ENCODE peak calls at places on chromosomes 16 and 17, in eight cellular contexts. One of them, this sample, is unnamed.

GRCh38 chr16:56984639-56985038 is 4.7 kb upstream of the NLRC5 start:
- DNase-seq in nephron progenitor cell: no peak
- DNase-seq in ACHN: no peak
- DNase-seq in NCI-H2107: no peak
- DNase-seq in fibroblast of the aortic adventitia: no peak
- DNase-seq in effector CD4-positive, alpha-beta T cell: no peak
- DNase-seq in breast epithelium: no peak
- DNase-seq in kidney glomerular epithelial cell: no peak
- DNase-seq in this sample: no peak

GRCh38 chr16:21101631-21102420 is 48.8 kb downstream of the DNAH3 start:
- DNase-seq in nephron progenitor cell: peak
- DNase-seq in ACHN: peak
- DNase-seq in NCI-H2107: no peak
- DNase-seq in fibroblast of the aortic adventitia: peak
- DNase-seq in effector CD4-positive, alpha-beta T cell: no peak
- DNase-seq in breast epithelium: no peak
- DNase-seq in kidney glomerular epithelial cell: no peak
- DNase-seq in this sample: peak

GRCh38 chr16:20301840-20302239 is 25.5 kb downstream of the GP2 start:
- DNase-seq in nephron progenitor cell: no peak
- DNase-seq in ACHN: no peak
- DNase-seq in NCI-H2107: no peak
- DNase-seq in fibroblast of the aortic adventitia: no peak
- DNase-seq in effector CD4-positive, alpha-beta T cell: no peak
- DNase-seq in breast epithelium: no peak
- DNase-seq in kidney glomerular epithelial cell: no peak
- DNase-seq in this sample: no peak

GRCh38 chr17:38893612-38894011 is 23.8 kb downstream of the LASP1 start:
- DNase-seq in nephron progenitor cell: no peak
- DNase-seq in ACHN: no peak
- DNase-seq in NCI-H2107: no peak
- DNase-seq in fibroblast of the aortic adventitia: no peak
- DNase-seq in effector CD4-positive, alpha-beta T cell: no peak
- DNase-seq in breast epithelium: no peak
- DNase-seq in kidney glomerular epithelial cell: no peak
- DNase-seq in this sample: peak

GRCh38 chr17:60971515-60972369 is 294.1 kb downstream of the BCAS3 start:
- DNase-seq in nephron progenitor cell: peak
- DNase-seq in ACHN: peak
- DNase-seq in NCI-H2107: no peak
- DNase-seq in fibroblast of the aortic adventitia: peak
- DNase-seq in effector CD4-positive, alpha-beta T cell: peak
- DNase-seq in breast epithelium: no peak
- DNase-seq in kidney glomerular epithelial cell: peak
- DNase-seq in this sample: peak

GRCh38 chr17:28396635-28397239 is 9.3 kb downstream of the SLC46A1 start:
- DNase-seq in nephron progenitor cell: no peak
- DNase-seq in ACHN: no peak
- DNase-seq in NCI-H2107: no peak
- DNase-seq in fibroblast of the aortic adventitia: no peak
- DNase-seq in effector CD4-positive, alpha-beta T cell: no peak
- DNase-seq in breast epithelium: no peak
- DNase-seq in kidney glomerular epithelial cell: no peak
- DNase-seq in this sample: no peak

GRCh38 chr17:11852231-11852630 is 145.0 kb downstream of the ZNF18 start:
- DNase-seq in nephron progenitor cell: no peak
- DNase-seq in ACHN: no peak
- DNase-seq in NCI-H2107: no peak
- DNase-seq in fibroblast of the aortic adventitia: no peak
- DNase-seq in effector CD4-positive, alpha-beta T cell: no peak
- DNase-seq in breast epithelium: no peak
- DNase-seq in kidney glomerular epithelial cell: no peak
- DNase-seq in this sample: no peak

GRCh38 chr17:40905370-40905769 is 20.3 kb upstream of the KRT20 start:
- DNase-seq in nephron progenitor cell: no peak
- DNase-seq in ACHN: no peak
- DNase-seq in NCI-H2107: no peak
- DNase-seq in fibroblast of the aortic adventitia: no peak
- DNase-seq in effector CD4-positive, alpha-beta T cell: no peak
- DNase-seq in breast epithelium: no peak
- DNase-seq in kidney glomerular epithelial cell: no peak
- DNase-seq in this sample: no peak

GRCh38 chr16:85611205-85611454 is 2.0 kb upstream of the GSE1 start:
- DNase-seq in nephron progenitor cell: peak
- DNase-seq in ACHN: no peak
- DNase-seq in NCI-H2107: no peak
- DNase-seq in fibroblast of the aortic adventitia: no peak
- DNase-seq in effector CD4-positive, alpha-beta T cell: no peak
- DNase-seq in breast epithelium: no peak
- DNase-seq in kidney glomerular epithelial cell: no peak
- DNase-seq in this sample: no peak

GRCh38 chr16:73877148-73877547 is 419.5 kb upstream of the PSMD7 start:
- DNase-seq in nephron progenitor cell: no peak
- DNase-seq in ACHN: no peak
- DNase-seq in NCI-H2107: no peak
- DNase-seq in fibroblast of the aortic adventitia: no peak
- DNase-seq in effector CD4-positive, alpha-beta T cell: no peak
- DNase-seq in breast epithelium: no peak
- DNase-seq in kidney glomerular epithelial cell: no peak
- DNase-seq in this sample: no peak

GRCh38 chr17:53061446-53061845 is 761.3 kb upstream of the KIF2B start:
- DNase-seq in nephron progenitor cell: no peak
- DNase-seq in ACHN: no peak
- DNase-seq in NCI-H2107: no peak
- DNase-seq in fibroblast of the aortic adventitia: no peak
- DNase-seq in effector CD4-positive, alpha-beta T cell: no peak
- DNase-seq in breast epithelium: no peak
- DNase-seq in kidney glomerular epithelial cell: peak
- DNase-seq in this sample: no peak

GRCh38 chr17:83128306-83129240 is 49.2 kb downstream of the METRNL start:
- DNase-seq in nephron progenitor cell: no peak
- DNase-seq in ACHN: no peak
- DNase-seq in NCI-H2107: no peak
- DNase-seq in fibroblast of the aortic adventitia: no peak
- DNase-seq in effector CD4-positive, alpha-beta T cell: no peak
- DNase-seq in breast epithelium: no peak
- DNase-seq in kidney glomerular epithelial cell: no peak
- DNase-seq in this sample: no peak

GRCh38 chr17:15351925-15352324 is 10.5 kb upstream of the TEKT3 start:
- DNase-seq in nephron progenitor cell: no peak
- DNase-seq in ACHN: no peak
- DNase-seq in NCI-H2107: no peak
- DNase-seq in fibroblast of the aortic adventitia: peak
- DNase-seq in effector CD4-positive, alpha-beta T cell: no peak
- DNase-seq in breast epithelium: no peak
- DNase-seq in kidney glomerular epithelial cell: no peak
- DNase-seq in this sample: no peak

GRCh38 chr17:51818777-51819176 is 339.7 kb downstream of the CA10 start:
- DNase-seq in nephron progenitor cell: no peak
- DNase-seq in ACHN: no peak
- DNase-seq in NCI-H2107: no peak
- DNase-seq in fibroblast of the aortic adventitia: no peak
- DNase-seq in effector CD4-positive, alpha-beta T cell: no peak
- DNase-seq in breast epithelium: no peak
- DNase-seq in kidney glomerular epithelial cell: no peak
- DNase-seq in this sample: no peak

GRCh38 chr17:14360851-14361250 is 60.0 kb downstream of the HS3ST3B1 start:
- DNase-seq in nephron progenitor cell: no peak
- DNase-seq in ACHN: no peak
- DNase-seq in NCI-H2107: no peak
- DNase-seq in fibroblast of the aortic adventitia: no peak
- DNase-seq in effector CD4-positive, alpha-beta T cell: no peak
- DNase-seq in breast epithelium: no peak
- DNase-seq in kidney glomerular epithelial cell: no peak
- DNase-seq in this sample: no peak

GRCh38 chr17:8366231-8366630 is 10.3 kb downstream of the KRABD2 start:
- DNase-seq in nephron progenitor cell: no peak
- DNase-seq in ACHN: peak
- DNase-seq in NCI-H2107: no peak
- DNase-seq in fibroblast of the aortic adventitia: peak
- DNase-seq in effector CD4-positive, alpha-beta T cell: no peak
- DNase-seq in breast epithelium: no peak
- DNase-seq in kidney glomerular epithelial cell: peak
- DNase-seq in this sample: no peak

GRCh38 chr17:37483311-37484039 is 6.2 kb upstream of the DUSP14 start:
- DNase-seq in nephron progenitor cell: no peak
- DNase-seq in ACHN: no peak
- DNase-seq in NCI-H2107: no peak
- DNase-seq in fibroblast of the aortic adventitia: peak
- DNase-seq in effector CD4-positive, alpha-beta T cell: no peak
- DNase-seq in breast epithelium: no peak
- DNase-seq in kidney glomerular epithelial cell: no peak
- DNase-seq in this sample: no peak